ENCODE peak calls at places on chromosome 20, in four cellular contexts. X is HepG2, M is A549, Y is endothelial cell of umbilical vein. S is an unnamed sample.
A peak's percentile ranks its signal among the peaks of the same experiment; 100 is the strongest.

GRCh38 chr20:25242231-25242630 is 5.7 kb upstream of the PYGB start:
- DNase-seq in M (no peak), Y (no peak), X (no peak), S (no peak)

GRCh38 chr20:16245879-16246278 is 327.4 kb downstream of the KIF16B start:
- DNase-seq in M (no peak), X (peak; percentile 44), Y (no peak), S (no peak)

GRCh38 chr20:59462249-59462648 is 142.1 kb upstream of the PHACTR3 start:
- DNase-seq in M (no peak), X (no peak), Y (no peak), S (no peak)

GRCh38 chr20:61303675-61304074 is 51.6 kb downstream of the CDH4 start:
- DNase-seq in M (no peak), Y (no peak), X (no peak), S (no peak)

GRCh38 chr20:8457978-8458377 is 325.9 kb downstream of the PLCB1 start:
- DNase-seq in M (no peak), X (no peak), Y (no peak), S (peak; percentile 91)

GRCh38 chr20:33676652-33677645 is 2.7 kb upstream of the NECAB3 start:
- DNase-seq in Y (no peak), X (no peak), M (no peak), S (no peak)

GRCh38 chr20:63005862-63006564 is 751 bp downstream of the BHLHE23 start:
- DNase-seq in Y (no peak), M (no peak), X (no peak), S (no peak)

GRCh38 chr20:10487354-10488115 is 52.4 kb downstream of the SLX4IP start:
- DNase-seq in X (no peak), M (no peak), Y (no peak), S (peak; percentile 88)

GRCh38 chr20:44467289-44467883 is 8.3 kb upstream of the TTPAL start:
- DNase-seq in Y (no peak), M (no peak), X (peak; percentile 48), S (no peak)

GRCh38 chr20:44586289-44586911 is 4.0 kb downstream of the PKIG start:
- DNase-seq in Y (peak; percentile 30), X (no peak), M (no peak), S (peak; percentile 98)

GRCh38 chr20:39109933-39110818 is 148.0 kb downstream of the DHX35 start:
- DNase-seq in Y (no peak), M (no peak), X (no peak), S (no peak)

GRCh38 chr20:32829291-32830005 is 9.7 kb downstream of the MAPRE1 start:
- DNase-seq in X (no peak), M (no peak), Y (no peak), S (no peak)

GRCh38 chr20:10927936-10928860 is 254.4 kb upstream of the JAG1 start:
- DNase-seq in M (no peak), Y (peak; percentile 66), X (no peak), S (no peak)

GRCh38 chr20:24695529-24696225 is 226.2 kb downstream of the SYNDIG1 start:
- DNase-seq in X (no peak), M (no peak), Y (no peak), S (no peak)

GRCh38 chr20:23048283-23049200 is 930 bp downstream of the THBD start:
- DNase-seq in M (peak; percentile 76), X (no peak), Y (peak; percentile 70), S (peak; percentile 89)

GRCh38 chr20:47764154-47764734 is 21.0 kb downstream of the SULF2 start:
- DNase-seq in Y (no peak), M (peak; percentile 63), X (no peak), S (peak; percentile 33)

GRCh38 chr20:58982406-58983114 is 1.5 kb downstream of the NELFCD start:
- DNase-seq in Y (no peak), M (no peak), X (no peak), S (no peak)

GRCh38 chr20:25525857-25526256 is 59.5 kb downstream of the NINL start:
- DNase-seq in Y (no peak), X (peak; percentile 97), M (peak; percentile 35), S (peak; percentile 13)

GRCh38 chr20:5073154-5074049 is 46.4 kb downstream of the PCNA start:
- DNase-seq in Y (peak; percentile 13), M (peak; percentile 97), X (peak; percentile 87), S (peak; percentile 83)
- TF ChIP-seq MYC in Y (no peak), M (peak; percentile 44), X (peak; percentile 42), S (peak; percentile 44)

GRCh38 chr20:57459278-57459677 is 65.7 kb downstream of the CTCFL start:
- DNase-seq in M (no peak), X (no peak), Y (no peak), S (peak; percentile 55)

GRCh38 chr20:57458400-57459160 is 66.4 kb downstream of the CTCFL start:
- DNase-seq in M (no peak), X (no peak), Y (no peak), S (peak; percentile 46)

GRCh38 chr20:57456116-57456515 is 64.9 kb downstream of the RBM38 start:
- DNase-seq in X (no peak), Y (no peak), M (no peak), S (no peak)

GRCh38 chr20:57455386-57455785 is 64.2 kb downstream of the RBM38 start:
- DNase-seq in M (no peak), X (no peak), Y (no peak), S (no peak)

DNA sequence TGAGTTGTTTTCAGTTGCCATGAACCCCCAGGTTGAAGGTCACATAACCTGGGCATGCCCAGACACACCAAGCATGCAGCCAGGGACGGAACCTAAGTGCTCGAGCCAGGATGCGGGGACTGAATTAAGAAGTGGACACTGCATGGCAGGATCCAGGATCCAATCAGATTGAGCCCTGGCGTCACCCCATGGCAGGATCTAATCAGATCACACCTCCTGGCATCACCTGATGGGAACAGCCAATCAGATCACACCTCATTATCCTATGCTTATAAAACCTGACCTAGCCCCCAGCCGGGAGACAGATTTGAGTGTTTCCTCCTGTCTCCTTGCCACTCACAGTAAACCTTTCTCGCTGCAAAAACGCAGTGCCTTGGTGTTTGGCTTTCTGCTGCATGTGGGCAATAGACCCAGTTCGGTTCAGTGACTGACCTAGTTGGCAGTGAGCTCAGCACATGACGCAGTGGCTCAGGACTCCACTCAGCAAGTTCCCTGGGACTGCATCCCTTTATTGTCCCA is 66.1 kb downstream of the RBM38 start:
- DNase-seq in Y (no peak), M (no peak), X (no peak), S (peak; percentile 47)
- TF ChIP-seq MYC in Y (no peak), M (no peak), X (no peak), S (no peak)

DNA sequence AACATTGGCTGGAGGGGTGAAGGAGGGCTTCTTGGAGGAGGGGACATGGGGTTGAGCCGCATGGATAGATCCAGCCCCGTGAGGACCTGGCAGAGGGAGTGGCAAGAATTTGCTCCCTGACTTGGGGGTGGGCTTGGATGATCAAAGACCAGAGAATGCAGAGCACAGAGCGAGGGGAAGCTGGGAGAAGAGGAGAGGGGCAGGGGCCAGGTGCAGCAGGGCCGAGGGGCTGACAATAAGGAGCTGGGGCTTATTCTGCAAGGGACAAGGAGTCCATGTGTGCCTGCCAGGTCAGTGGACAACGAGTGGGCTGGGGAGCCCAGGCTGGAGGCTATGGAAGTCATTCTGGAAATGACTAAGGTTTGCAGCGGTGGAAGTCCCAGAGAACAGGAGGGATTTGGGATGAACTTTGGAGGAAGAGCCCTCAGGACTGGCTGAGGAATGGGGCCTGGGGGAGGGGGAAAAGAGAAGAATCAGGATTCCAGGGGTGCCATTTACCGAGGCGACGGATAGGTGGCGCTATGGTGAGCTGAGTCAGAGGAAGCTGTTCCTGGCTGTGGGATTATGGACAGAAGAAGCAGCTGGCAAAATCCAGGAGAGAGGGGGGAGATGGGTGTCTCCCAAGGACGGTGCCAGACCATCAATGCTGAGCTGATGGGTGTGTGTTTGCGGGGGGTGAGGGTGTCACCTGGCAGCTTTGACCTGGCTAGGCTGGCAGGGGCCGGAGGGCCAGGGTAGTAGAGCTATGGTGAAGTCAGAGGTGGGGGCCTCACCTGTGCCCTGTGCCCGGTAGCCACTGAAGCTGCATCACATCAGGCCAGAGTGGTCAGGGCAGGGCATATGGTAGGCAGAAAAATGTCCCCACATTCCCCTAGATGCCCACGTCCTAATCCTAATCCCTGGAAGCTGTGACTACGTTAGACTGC is 7.8 kb downstream of the KCNG1 start:
- DNase-seq in Y (peak; percentile 49), M (peak; percentile 84), X (peak; percentile 47), S (peak; percentile 53)
- TF ChIP-seq MYC in Y (no peak), M (no peak), X (no peak), S (no peak)

GRCh38 chr20:2382833-2383232 is 2.1 kb downstream of the TGM6 start:
- DNase-seq in Y (no peak), X (no peak), M (no peak), S (no peak)

GRCh38 chr20:2380601-2381000 is at the start of gene TGM6:
- DNase-seq in Y (no peak), M (no peak), X (no peak), S (no peak)

GRCh38 chr20:2378893-2379292 is 1.8 kb upstream of the TGM6 start:
- DNase-seq in Y (no peak), X (no peak), M (no peak), S (no peak)

GRCh38 chr20:2381303-2381702 is 602 bp downstream of the TGM6 start:
- DNase-seq in M (no peak), Y (no peak), X (no peak), S (no peak)

GRCh38 chr20:2379511-2380229 is 1.0 kb upstream of the TGM6 start:
- DNase-seq in M (no peak), X (no peak), Y (no peak), S (peak; percentile 35)
- TF ChIP-seq MYC in M (no peak), X (no peak), Y (no peak), S (no peak)

DNA sequence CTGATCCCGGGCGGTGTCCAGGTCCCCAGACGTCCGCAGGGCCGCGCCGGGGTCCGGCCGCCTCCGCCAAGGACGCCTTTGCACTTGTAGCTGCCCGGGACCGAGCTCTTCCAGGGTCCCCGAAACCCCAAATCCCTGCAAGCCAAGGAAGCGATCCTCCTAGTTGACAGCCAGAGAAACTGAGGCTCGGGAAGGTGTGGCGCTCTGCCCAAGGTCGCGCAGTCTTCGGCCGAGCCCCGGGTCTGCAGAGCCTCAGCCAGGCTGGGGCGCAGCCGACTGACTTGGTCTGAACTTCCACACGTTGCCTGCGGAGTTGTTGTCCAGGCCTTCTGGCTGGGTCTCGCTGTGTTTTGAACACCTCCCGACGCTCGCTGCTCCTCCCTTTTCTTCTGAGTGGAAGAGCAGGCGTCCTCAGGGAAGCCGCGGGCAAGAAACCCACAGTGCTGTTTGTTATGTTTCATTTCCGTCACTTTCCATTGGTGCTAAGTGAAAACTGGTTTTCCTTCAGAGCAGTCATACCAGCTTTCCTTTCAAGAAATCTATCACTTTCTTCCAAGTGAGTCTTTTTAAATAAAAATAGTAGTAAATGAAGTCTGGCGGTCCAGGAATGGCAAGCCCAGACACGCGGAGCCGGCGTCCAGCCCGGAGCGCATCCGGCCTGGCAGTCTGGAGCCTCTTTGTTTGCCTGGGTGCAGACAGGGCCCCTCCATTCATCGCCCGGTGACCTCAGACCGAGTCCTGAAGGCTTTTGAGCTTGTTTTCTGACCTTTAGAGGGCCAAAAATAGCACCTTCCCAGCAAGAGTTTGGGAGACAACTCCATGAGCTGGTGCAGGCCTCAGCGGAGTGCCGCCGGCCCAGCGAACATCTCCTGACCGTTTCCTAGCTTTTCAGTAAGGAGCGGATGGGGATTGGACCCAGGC is 698 bp downstream of the FAM210B start:
- DNase-seq in Y (peak; percentile 76), M (peak; percentile 30), X (peak; percentile 79), S (peak; percentile 36)
- TF ChIP-seq MYC in Y (no peak), M (no peak), X (peak; percentile 67), S (no peak)